ENCODE peak calls at places on chromosome X, in nine cellular contexts. X is fibroblast of lung; D is activated effector memory CD4-positive, alpha-beta T cell treated with Interleukin-2 at 50 U/mL for 16 hours; S is activated naive CD4-positive, alpha-beta T cell; I is activated CD4-positive, CD25-positive, alpha-beta regulatory T cell; F is colonic mucosa; C is tibial nerve; H is thoracic aorta; P is GM18507. Y is an unnamed sample.

GRCh38 chrX:45602151-45602550 is 401.5 kb upstream of the DIPK2B start:
- DNase-seq in P (no peak), F (no peak), H (no peak), S (no peak), I (no peak), D (no peak), C (no peak), X (peak; percentile 69), Y (no peak)

GRCh38 chrX:45842207-45842900 is 641.7 kb upstream of the DIPK2B start:
- DNase-seq in H (no peak), I (no peak), S (no peak), X (peak; percentile 38), D (no peak), F (no peak), C (no peak), P (no peak), Y (no peak)

GRCh38 chrX:155112171-155112570 is 40.9 kb downstream of the BRCC3 start:
- DNase-seq in D (no peak), P (no peak), H (no peak), I (no peak), C (no peak), F (no peak), S (no peak), X (no peak), Y (no peak)

GRCh38 chrX:15769300-15769954 is 20.9 kb upstream of the ZRSR2 start:
- DNase-seq in S (no peak), D (no peak), F (no peak), H (no peak), C (no peak), I (no peak), P (no peak), X (no peak), Y (no peak)

GRCh38 chrX:129678176-129678880 is 23.6 kb upstream of the APLN start:
- DNase-seq in S (no peak), H (no peak), I (no peak), F (peak; percentile 35), C (no peak), P (no peak), X (peak; percentile 26), D (peak; percentile 33), Y (no peak)

GRCh38 chrX:119303137-119303536 is 67.1 kb downstream of the PGRMC1 start:
- DNase-seq in H (no peak), D (no peak), X (no peak), I (no peak), F (no peak), S (no peak), P (no peak), C (no peak), Y (no peak)

GRCh38 chrX:10393899-10394298 is 226.5 kb downstream of the MID1 start:
- DNase-seq in X (no peak), S (no peak), D (no peak), C (no peak), P (no peak), I (no peak), H (no peak), F (no peak), Y (no peak)

GRCh38 chrX:49919617-49920016 is 2.8 kb upstream of the CLCN5 start:
- DNase-seq in D (no peak), H (no peak), F (peak; percentile 42), S (peak; percentile 4), X (peak; percentile 50), C (peak; percentile 41), I (no peak), P (no peak), Y (no peak)

GRCh38 chrX:108397627-108398392 is 40.4 kb downstream of the COL4A6 start:
- DNase-seq in P (no peak), F (no peak), D (no peak), X (peak; percentile 44), I (no peak), H (no peak), S (no peak), C (no peak), Y (no peak)

GRCh38 chrX:45505214-45505613 is 304.5 kb upstream of the DIPK2B start:
- DNase-seq in X (peak; percentile 74), D (no peak), I (no peak), S (no peak), H (no peak), P (no peak), C (no peak), F (no peak), Y (no peak)

GRCh38 chrX:93594780-93595179 is 78.6 kb downstream of the NAP1L3 start:
- DNase-seq in F (no peak), D (no peak), H (no peak), X (no peak), S (no peak), P (no peak), I (no peak), C (no peak), Y (no peak)

GRCh38 chrX:33339219-33339618 is 127.9 kb upstream of the DMD start:
- DNase-seq in X (no peak), I (no peak), P (no peak), F (no peak), D (no peak), C (no peak), H (no peak), S (no peak), Y (no peak)

GRCh38 chrX:132909643-132910042 is 48.8 kb downstream of the HS6ST2 start:
- DNase-seq in C (no peak), X (peak; percentile 83), D (no peak), F (no peak), I (no peak), S (no peak), P (no peak), H (no peak), Y (no peak)

GRCh38 chrX:8607326-8607725 is 124.6 kb downstream of the ANOS1 start:
- DNase-seq in C (no peak), I (no peak), X (peak; percentile 83), S (no peak), D (no peak), H (no peak), F (no peak), P (no peak), Y (no peak)

GRCh38 chrX:118350715-118351114 is 4.8 kb downstream of the WDR44 start:
- DNase-seq in C (no peak), F (no peak), P (no peak), X (no peak), I (no peak), S (no peak), H (no peak), D (no peak), Y (no peak)

Y was measured in GM12864.